ENCODE peak calls at places on chromosome X, in eight cellular contexts. T is activated naive CD4-positive, alpha-beta T cell; M is GM04504; X is stimulated activated CD4-positive, alpha-beta T cell treated with anti-CD3 and anti-CD28 coated beads, TNF-alpha, amount 100 ng/mL, for 4 hours; S is AG20443; I is stimulated activated naive CD8-positive, alpha-beta T cell treated with anti-CD3 and anti-CD28 coated beads, Interleukin-15, Interleukin-2, amounts not matched to agents 100 U/mL and 50 U/mL, for 24 hours; F is left ventricle myocardium superior; B is effector CD4-positive, alpha-beta T cell. C is an unnamed sample.

GRCh38 chrX:30620980-30621716 is 32.1 kb upstream of the GK start:
- DNase-seq in T (no peak), M (peak; percentile 76), X (no peak), S (peak; percentile 86), I (no peak), F (no peak), B (no peak), C (no peak)

GRCh38 chrX:153662266-153662665 is 11.3 kb downstream of the PNCK start:
- DNase-seq in T (peak; percentile 10), M (no peak), X (no peak), S (no peak), I (peak; percentile 65), F (peak; percentile 71), B (peak; percentile 46), C (peak; percentile 64)

GRCh38 chrX:45623266-45623665 is 422.6 kb upstream of the DIPK2B start:
- DNase-seq in T (no peak), M (peak; percentile 92), X (no peak), S (peak; percentile 58), I (no peak), F (no peak), B (no peak), C (no peak)

GRCh38 chrX:68534696-68535095 is 35.8 kb downstream of the YIPF6 start:
- DNase-seq in T (no peak), M (no peak), X (no peak), S (peak; percentile 4), I (no peak), F (no peak), B (no peak), C (no peak)

GRCh38 chrX:136767104-136767941 is 13.4 kb downstream of the ARHGEF6 start:
- DNase-seq in T (peak; percentile 2), M (no peak), X (no peak), S (peak; percentile 65), I (peak; percentile 56), F (peak; percentile 81), B (peak; percentile 6), C (peak; percentile 64)

GRCh38 chrX:9379697-9380551 is 84.9 kb upstream of the TBL1X start:
- DNase-seq in T (no peak), M (no peak), X (no peak), S (peak; percentile 60), I (no peak), F (no peak), B (no peak), C (peak; percentile 37)

GRCh38 chrX:19725545-19726102 is 161.8 kb downstream of the SH3KBP1 start:
- DNase-seq in T (no peak), M (no peak), X (no peak), S (no peak), I (no peak), F (no peak), B (no peak), C (no peak)

GRCh38 chrX:134600714-134601113 is 57.6 kb downstream of the PLAC1 start:
- DNase-seq in T (no peak), M (no peak), X (no peak), S (no peak), I (no peak), F (no peak), B (no peak), C (no peak)

GRCh38 chrX:63751481-63751880 is 33.5 kb downstream of the ARHGEF9 start:
- DNase-seq in T (no peak), M (no peak), X (no peak), S (no peak), I (no peak), F (no peak), B (no peak), C (no peak)

GRCh38 chrX:78997870-78998558 is 52.8 kb downstream of the P2RY10 start:
- DNase-seq in T (no peak), M (no peak), X (no peak), S (no peak), I (peak; percentile 9), F (peak; percentile 14), B (no peak), C (no peak)

GRCh38 chrX:67582436-67582835 is 38.6 kb downstream of the AR start:
- DNase-seq in T (no peak), M (no peak), X (no peak), S (no peak), I (no peak), F (no peak), B (no peak), C (no peak)

GRCh38 chrX:148416142-148416541 is 84.3 kb upstream of the AFF2 start:
- DNase-seq in T (no peak), M (no peak), X (no peak), S (no peak), I (no peak), F (no peak), B (no peak), C (no peak)

GRCh38 chrX:54067741-54068140 is 23.5 kb upstream of the PHF8 start:
- DNase-seq in T (no peak), M (no peak), X (no peak), S (no peak), I (no peak), F (no peak), B (no peak), C (no peak)

GRCh38 chrX:130555757-130556156 is 154.0 kb downstream of the RBMX2 start:
- DNase-seq in T (no peak), M (no peak), X (no peak), S (no peak), I (no peak), F (no peak), B (no peak), C (no peak)

GRCh38 chrX:56978172-56978571 is 17.2 kb downstream of the SPIN3 start:
- DNase-seq in T (no peak), M (peak; percentile 34), X (no peak), S (peak; percentile 32), I (peak; percentile 16), F (no peak), B (peak; percentile 20), C (peak; percentile 16)

GRCh38 chrX:15750611-15751159 is 12.6 kb downstream of the CA5B start:
- DNase-seq in T (no peak), M (peak; percentile 32), X (no peak), S (no peak), I (no peak), F (no peak), B (no peak), C (no peak)

GRCh38 chrX:101460669-101461068 is 24.6 kb upstream of the ARMCX4 start:
- DNase-seq in T (no peak), M (no peak), X (no peak), S (no peak), I (no peak), F (no peak), B (no peak), C (no peak)

GRCh38 chrX:16971694-16972093 is 25.2 kb downstream of the REPS2 start:
- DNase-seq in T (no peak), M (no peak), X (no peak), S (no peak), I (no peak), F (no peak), B (no peak), C (no peak)

GRCh38 chrX:83819304-83819703 is 41.6 kb upstream of the CYLC1 start:
- DNase-seq in T (no peak), M (no peak), X (no peak), S (no peak), I (no peak), F (no peak), B (no peak), C (no peak)

GRCh38 chrX:134603806-134604700 is 54.2 kb downstream of the PLAC1 start:
- DNase-seq in T (no peak), M (peak; percentile 96), X (no peak), S (peak; percentile 75), I (no peak), F (no peak), B (no peak), C (no peak)

GRCh38 chrX:63270873-63271272 is 80.3 kb downstream of the SPIN4 start:
- DNase-seq in T (no peak), M (no peak), X (no peak), S (no peak), I (no peak), F (no peak), B (no peak), C (no peak)

GRCh38 chrX:115650916-115651315 is 89.9 kb downstream of the PLS3 start:
- DNase-seq in T (no peak), M (peak; percentile 37), X (no peak), S (peak; percentile 33), I (peak; percentile 5), F (peak; percentile 29), B (no peak), C (peak; percentile 17)

GRCh38 chrX:6292599-6292998 is 63.9 kb upstream of the NLGN4X start:
- DNase-seq in T (no peak), M (no peak), X (no peak), S (no peak), I (no peak), F (no peak), B (no peak), C (no peak)

GRCh38 chrX:151458824-151459223 is 61.8 kb downstream of the VMA21 start:
- DNase-seq in T (no peak), M (no peak), X (no peak), S (no peak), I (no peak), F (no peak), B (no peak), C (no peak)

GRCh38 chrX:18666614-18667013 is 5.3 kb downstream of the RS1 start:
- DNase-seq in T (no peak), M (no peak), X (no peak), S (no peak), I (no peak), F (no peak), B (no peak), C (no peak)

GRCh38 chrX:69231903-69232302 is 66.7 kb upstream of the PJA1 start:
- DNase-seq in T (no peak), M (no peak), X (no peak), S (no peak), I (no peak), F (no peak), B (no peak), C (no peak)

GRCh38 chrX:106946449-106946848 is 26.2 kb downstream of the CLDN2 start:
- DNase-seq in T (no peak), M (no peak), X (no peak), S (no peak), I (no peak), F (no peak), B (no peak), C (no peak)

GRCh38 chrX:97372006-97372766 is 488.5 kb downstream of the RPA4 start:
- DNase-seq in T (no peak), M (no peak), X (no peak), S (no peak), I (no peak), F (no peak), B (no peak), C (no peak)

GRCh38 chrX:54397113-54397512 is 39.3 kb upstream of the WNK3 start:
- DNase-seq in T (no peak), M (no peak), X (no peak), S (peak; percentile 8), I (no peak), F (no peak), B (no peak), C (no peak)

GRCh38 chrX:49947778-49948177 is 25.4 kb downstream of the CLCN5 start:
- DNase-seq in T (no peak), M (no peak), X (no peak), S (no peak), I (no peak), F (no peak), B (no peak), C (no peak)

GRCh38 chrX:22373094-22373493 is 100.4 kb downstream of the CBLL2 start:
- DNase-seq in T (no peak), M (no peak), X (no peak), S (no peak), I (no peak), F (no peak), B (no peak), C (no peak)

GRCh38 chrX:53383376-53384087 is 38.9 kb downstream of the SMC1A start:
- DNase-seq in T (no peak), M (no peak), X (no peak), S (no peak), I (no peak), F (peak; percentile 44), B (no peak), C (no peak)

GRCh38 chrX:38717871-38718270 is 83.4 kb upstream of the MID1IP1 start:
- DNase-seq in T (no peak), M (no peak), X (no peak), S (peak; percentile 20), I (no peak), F (no peak), B (no peak), C (no peak)

GRCh38 chrX:39856472-39857121 is 241.2 kb downstream of the BCOR start:
- DNase-seq in T (no peak), M (no peak), X (no peak), S (no peak), I (no peak), F (no peak), B (no peak), C (no peak)

C was measured in transverse colon.